ENCODE peak calls at places on chromosomes 16 and 17, in nine cellular contexts. One of them, this sample, is unnamed.

GRCh38 chr16:27430923-27431484 is 29.0 kb downstream of the IL21R start:
- DNase-seq in hypothalamus: no peak
- DNase-seq in colonic mucosa: peak; percentile 15
- DNase-seq in upper lobe of left lung: peak; percentile 8
- DNase-seq in GM13977: peak; percentile 52
- DNase-seq in stimulated activated CD4-positive, alpha-beta T cell treated with anti-CD3 and anti-CD28 coated beads, Interleukin-1b, Interleukin-23, amount 100 ng/mL, for 24 hours: no peak
- DNase-seq in NCI-H1105: no peak
- DNase-seq in choroid plexus epithelial cell: peak; percentile 69
- DNase-seq in Peyer's patch: no peak
- DNase-seq in this sample: no peak

GRCh38 chr16:69660166-69660565 is 66.2 kb downstream of the NQO1 start:
- DNase-seq in GM13977: no peak
- DNase-seq in hypothalamus: no peak
- DNase-seq in upper lobe of left lung: no peak
- DNase-seq in Peyer's patch: no peak
- DNase-seq in colonic mucosa: no peak
- DNase-seq in stimulated activated CD4-positive, alpha-beta T cell treated with anti-CD3 and anti-CD28 coated beads, Interleukin-1b, Interleukin-23, amount 100 ng/mL, for 24 hours: no peak
- DNase-seq in NCI-H1105: no peak
- DNase-seq in choroid plexus epithelial cell: no peak
- DNase-seq in this sample: no peak

GRCh38 chr17:10737168-10737622 is 7.4 kb upstream of the TMEM220 start:
- DNase-seq in upper lobe of left lung: peak; percentile 76
- DNase-seq in hypothalamus: peak; percentile 62
- DNase-seq in Peyer's patch: peak; percentile 83
- DNase-seq in colonic mucosa: peak; percentile 91
- DNase-seq in NCI-H1105: peak; percentile 46
- DNase-seq in GM13977: peak; percentile 38
- DNase-seq in choroid plexus epithelial cell: peak; percentile 76
- DNase-seq in stimulated activated CD4-positive, alpha-beta T cell treated with anti-CD3 and anti-CD28 coated beads, Interleukin-1b, Interleukin-23, amount 100 ng/mL, for 24 hours: no peak
- DNase-seq in this sample: peak; percentile 87

GRCh38 chr16:80583466-80583865 is 42.7 kb downstream of the DYNLRB2 start:
- DNase-seq in NCI-H1105: no peak
- DNase-seq in stimulated activated CD4-positive, alpha-beta T cell treated with anti-CD3 and anti-CD28 coated beads, Interleukin-1b, Interleukin-23, amount 100 ng/mL, for 24 hours: peak; percentile 23
- DNase-seq in upper lobe of left lung: no peak
- DNase-seq in colonic mucosa: no peak
- DNase-seq in choroid plexus epithelial cell: peak; percentile 43
- DNase-seq in Peyer's patch: no peak
- DNase-seq in GM13977: no peak
- DNase-seq in hypothalamus: no peak
- DNase-seq in this sample: no peak

GRCh38 chr17:42272576-42272975 is 3.6 kb downstream of the STAT5B start:
- DNase-seq in upper lobe of left lung: no peak
- DNase-seq in hypothalamus: no peak
- DNase-seq in GM13977: no peak
- DNase-seq in stimulated activated CD4-positive, alpha-beta T cell treated with anti-CD3 and anti-CD28 coated beads, Interleukin-1b, Interleukin-23, amount 100 ng/mL, for 24 hours: no peak
- DNase-seq in choroid plexus epithelial cell: no peak
- DNase-seq in colonic mucosa: no peak
- DNase-seq in NCI-H1105: no peak
- DNase-seq in Peyer's patch: no peak
- DNase-seq in this sample: no peak

GRCh38 chr17:64157669-64158180 is 27.8 kb upstream of the ERN1 start:
- DNase-seq in choroid plexus epithelial cell: no peak
- DNase-seq in NCI-H1105: no peak
- DNase-seq in GM13977: no peak
- DNase-seq in stimulated activated CD4-positive, alpha-beta T cell treated with anti-CD3 and anti-CD28 coated beads, Interleukin-1b, Interleukin-23, amount 100 ng/mL, for 24 hours: no peak
- DNase-seq in upper lobe of left lung: no peak
- DNase-seq in Peyer's patch: no peak
- DNase-seq in hypothalamus: no peak
- DNase-seq in colonic mucosa: no peak
- DNase-seq in this sample: no peak

GRCh38 chr16:10641953-10642949 is 52.5 kb downstream of the TEKT5 start:
- DNase-seq in stimulated activated CD4-positive, alpha-beta T cell treated with anti-CD3 and anti-CD28 coated beads, Interleukin-1b, Interleukin-23, amount 100 ng/mL, for 24 hours: no peak
- DNase-seq in colonic mucosa: no peak
- DNase-seq in GM13977: no peak
- DNase-seq in choroid plexus epithelial cell: no peak
- DNase-seq in hypothalamus: no peak
- DNase-seq in upper lobe of left lung: no peak
- DNase-seq in NCI-H1105: no peak
- DNase-seq in Peyer's patch: no peak
- DNase-seq in this sample: no peak

GRCh38 chr16:27625050-27625697 is 75.2 kb downstream of the KATNIP start:
- DNase-seq in NCI-H1105: no peak
- DNase-seq in Peyer's patch: peak; percentile 74
- DNase-seq in stimulated activated CD4-positive, alpha-beta T cell treated with anti-CD3 and anti-CD28 coated beads, Interleukin-1b, Interleukin-23, amount 100 ng/mL, for 24 hours: no peak
- DNase-seq in colonic mucosa: peak; percentile 41
- DNase-seq in upper lobe of left lung: no peak
- DNase-seq in choroid plexus epithelial cell: peak; percentile 57
- DNase-seq in GM13977: no peak
- DNase-seq in hypothalamus: no peak
- DNase-seq in this sample: peak; percentile 48

GRCh38 chr17:40461774-40462342 is 18.6 kb downstream of the IGFBP4 start:
- DNase-seq in GM13977: no peak
- DNase-seq in hypothalamus: no peak
- DNase-seq in choroid plexus epithelial cell: no peak
- DNase-seq in colonic mucosa: no peak
- DNase-seq in upper lobe of left lung: no peak
- DNase-seq in Peyer's patch: no peak
- DNase-seq in NCI-H1105: no peak
- DNase-seq in stimulated activated CD4-positive, alpha-beta T cell treated with anti-CD3 and anti-CD28 coated beads, Interleukin-1b, Interleukin-23, amount 100 ng/mL, for 24 hours: no peak
- DNase-seq in this sample: peak; percentile 17

GRCh38 chr17:79023886-79024771 is at the start of gene C1QTNF1:
- DNase-seq in choroid plexus epithelial cell: peak; percentile 65
- DNase-seq in Peyer's patch: peak; percentile 76
- DNase-seq in GM13977: peak; percentile 76
- DNase-seq in stimulated activated CD4-positive, alpha-beta T cell treated with anti-CD3 and anti-CD28 coated beads, Interleukin-1b, Interleukin-23, amount 100 ng/mL, for 24 hours: no peak
- DNase-seq in hypothalamus: no peak
- DNase-seq in upper lobe of left lung: peak; percentile 40
- DNase-seq in colonic mucosa: peak; percentile 73
- DNase-seq in NCI-H1105: no peak
- DNase-seq in this sample: peak; percentile 75

GRCh38 chr17:50052241-50052788 is 3.6 kb upstream of the ITGA3 start:
- DNase-seq in stimulated activated CD4-positive, alpha-beta T cell treated with anti-CD3 and anti-CD28 coated beads, Interleukin-1b, Interleukin-23, amount 100 ng/mL, for 24 hours: no peak
- DNase-seq in colonic mucosa: peak; percentile 47
- DNase-seq in NCI-H1105: peak; percentile 16
- DNase-seq in hypothalamus: no peak
- DNase-seq in choroid plexus epithelial cell: no peak
- DNase-seq in Peyer's patch: no peak
- DNase-seq in upper lobe of left lung: no peak
- DNase-seq in GM13977: no peak
- DNase-seq in this sample: no peak

GRCh38 chr16:54605536-54606066 is 319.0 kb upstream of the IRX3 start:
- DNase-seq in colonic mucosa: no peak
- DNase-seq in GM13977: no peak
- DNase-seq in upper lobe of left lung: no peak
- DNase-seq in hypothalamus: no peak
- DNase-seq in Peyer's patch: no peak
- DNase-seq in choroid plexus epithelial cell: no peak
- DNase-seq in NCI-H1105: no peak
- DNase-seq in stimulated activated CD4-positive, alpha-beta T cell treated with anti-CD3 and anti-CD28 coated beads, Interleukin-1b, Interleukin-23, amount 100 ng/mL, for 24 hours: no peak
- DNase-seq in this sample: no peak

GRCh38 chr17:82399601-82400101 is 18.5 kb upstream of the HEXD start:
- DNase-seq in upper lobe of left lung: no peak
- DNase-seq in stimulated activated CD4-positive, alpha-beta T cell treated with anti-CD3 and anti-CD28 coated beads, Interleukin-1b, Interleukin-23, amount 100 ng/mL, for 24 hours: no peak
- DNase-seq in colonic mucosa: no peak
- DNase-seq in hypothalamus: no peak
- DNase-seq in Peyer's patch: no peak
- DNase-seq in NCI-H1105: no peak
- DNase-seq in GM13977: no peak
- DNase-seq in choroid plexus epithelial cell: no peak
- DNase-seq in this sample: no peak

GRCh38 chr16:11452746-11453344 is 107.6 kb downstream of the RMI2 start:
- DNase-seq in colonic mucosa: no peak
- DNase-seq in Peyer's patch: no peak
- DNase-seq in hypothalamus: no peak
- DNase-seq in choroid plexus epithelial cell: no peak
- DNase-seq in stimulated activated CD4-positive, alpha-beta T cell treated with anti-CD3 and anti-CD28 coated beads, Interleukin-1b, Interleukin-23, amount 100 ng/mL, for 24 hours: no peak
- DNase-seq in GM13977: no peak
- DNase-seq in upper lobe of left lung: no peak
- DNase-seq in NCI-H1105: no peak
- DNase-seq in this sample: no peak

GRCh38 chr17:46870116-46870803 is 18.9 kb downstream of the WNT9B start:
- DNase-seq in colonic mucosa: peak; percentile 74
- DNase-seq in hypothalamus: no peak
- DNase-seq in upper lobe of left lung: no peak
- DNase-seq in choroid plexus epithelial cell: no peak
- DNase-seq in Peyer's patch: peak; percentile 73
- DNase-seq in NCI-H1105: no peak
- DNase-seq in GM13977: no peak
- DNase-seq in stimulated activated CD4-positive, alpha-beta T cell treated with anti-CD3 and anti-CD28 coated beads, Interleukin-1b, Interleukin-23, amount 100 ng/mL, for 24 hours: no peak
- DNase-seq in this sample: peak; percentile 52

GRCh38 chr17:77366558-77367245 is 225.9 kb downstream of the SEC14L1 start:
- DNase-seq in choroid plexus epithelial cell: peak; percentile 85
- DNase-seq in Peyer's patch: no peak
- DNase-seq in hypothalamus: no peak
- DNase-seq in upper lobe of left lung: no peak
- DNase-seq in GM13977: no peak
- DNase-seq in colonic mucosa: peak; percentile 66
- DNase-seq in NCI-H1105: no peak
- DNase-seq in stimulated activated CD4-positive, alpha-beta T cell treated with anti-CD3 and anti-CD28 coated beads, Interleukin-1b, Interleukin-23, amount 100 ng/mL, for 24 hours: no peak
- DNase-seq in this sample: peak; percentile 76

GRCh38 chr17:18141210-18141803 is 32.8 kb downstream of the MYO15A start:
- DNase-seq in Peyer's patch: no peak
- DNase-seq in GM13977: peak; percentile 81
- DNase-seq in choroid plexus epithelial cell: peak; percentile 72
- DNase-seq in upper lobe of left lung: no peak
- DNase-seq in hypothalamus: no peak
- DNase-seq in stimulated activated CD4-positive, alpha-beta T cell treated with anti-CD3 and anti-CD28 coated beads, Interleukin-1b, Interleukin-23, amount 100 ng/mL, for 24 hours: peak; percentile 13
- DNase-seq in colonic mucosa: peak; percentile 55
- DNase-seq in NCI-H1105: peak; percentile 68
- DNase-seq in this sample: peak; percentile 78

GRCh38 chr16:1929105-1929504 is 10.9 kb upstream of the HS3ST6 start:
- DNase-seq in choroid plexus epithelial cell: no peak
- DNase-seq in Peyer's patch: no peak
- DNase-seq in upper lobe of left lung: peak; percentile 46
- DNase-seq in stimulated activated CD4-positive, alpha-beta T cell treated with anti-CD3 and anti-CD28 coated beads, Interleukin-1b, Interleukin-23, amount 100 ng/mL, for 24 hours: no peak
- DNase-seq in colonic mucosa: peak; percentile 41
- DNase-seq in hypothalamus: no peak
- DNase-seq in NCI-H1105: peak; percentile 13
- DNase-seq in GM13977: no peak
- DNase-seq in this sample: no peak

GRCh38 chr17:17425591-17425990 is 51.2 kb upstream of the MED9 start:
- DNase-seq in upper lobe of left lung: no peak
- DNase-seq in choroid plexus epithelial cell: no peak
- DNase-seq in Peyer's patch: no peak
- DNase-seq in colonic mucosa: no peak
- DNase-seq in NCI-H1105: no peak
- DNase-seq in GM13977: no peak
- DNase-seq in hypothalamus: no peak
- DNase-seq in stimulated activated CD4-positive, alpha-beta T cell treated with anti-CD3 and anti-CD28 coated beads, Interleukin-1b, Interleukin-23, amount 100 ng/mL, for 24 hours: no peak
- DNase-seq in this sample: no peak

GRCh38 chr17:76497699-76497978 is 3.6 kb downstream of the RHBDF2 start:
- DNase-seq in choroid plexus epithelial cell: no peak
- DNase-seq in upper lobe of left lung: no peak
- DNase-seq in stimulated activated CD4-positive, alpha-beta T cell treated with anti-CD3 and anti-CD28 coated beads, Interleukin-1b, Interleukin-23, amount 100 ng/mL, for 24 hours: no peak
- DNase-seq in Peyer's patch: no peak
- DNase-seq in colonic mucosa: no peak
- DNase-seq in hypothalamus: no peak
- DNase-seq in GM13977: no peak
- DNase-seq in NCI-H1105: no peak
- DNase-seq in this sample: no peak

GRCh38 chr16:8511464-8511863 is 78.8 kb downstream of the TMEM114 start:
- DNase-seq in NCI-H1105: no peak
- DNase-seq in GM13977: no peak
- DNase-seq in choroid plexus epithelial cell: no peak
- DNase-seq in stimulated activated CD4-positive, alpha-beta T cell treated with anti-CD3 and anti-CD28 coated beads, Interleukin-1b, Interleukin-23, amount 100 ng/mL, for 24 hours: no peak
- DNase-seq in upper lobe of left lung: no peak
- DNase-seq in hypothalamus: no peak
- DNase-seq in Peyer's patch: no peak
- DNase-seq in colonic mucosa: no peak
- DNase-seq in this sample: no peak

GRCh38 chr17:50258647-50259483 is 15.4 kb upstream of the TMEM92 start:
- DNase-seq in hypothalamus: no peak
- DNase-seq in stimulated activated CD4-positive, alpha-beta T cell treated with anti-CD3 and anti-CD28 coated beads, Interleukin-1b, Interleukin-23, amount 100 ng/mL, for 24 hours: no peak
- DNase-seq in upper lobe of left lung: no peak
- DNase-seq in GM13977: no peak
- DNase-seq in choroid plexus epithelial cell: peak; percentile 28
- DNase-seq in Peyer's patch: no peak
- DNase-seq in colonic mucosa: no peak
- DNase-seq in NCI-H1105: no peak
- DNase-seq in this sample: peak; percentile 66

GRCh38 chr17:2655526-2655925 is 56.0 kb downstream of the CLUH start:
- DNase-seq in Peyer's patch: no peak
- DNase-seq in choroid plexus epithelial cell: no peak
- DNase-seq in NCI-H1105: no peak
- DNase-seq in upper lobe of left lung: no peak
- DNase-seq in hypothalamus: no peak
- DNase-seq in GM13977: no peak
- DNase-seq in colonic mucosa: no peak
- DNase-seq in stimulated activated CD4-positive, alpha-beta T cell treated with anti-CD3 and anti-CD28 coated beads, Interleukin-1b, Interleukin-23, amount 100 ng/mL, for 24 hours: no peak
- DNase-seq in this sample: no peak

GRCh38 chr17:64689106-64689505 is 27.0 kb upstream of the SMURF2 start:
- DNase-seq in upper lobe of left lung: no peak
- DNase-seq in colonic mucosa: no peak
- DNase-seq in choroid plexus epithelial cell: no peak
- DNase-seq in Peyer's patch: no peak
- DNase-seq in GM13977: no peak
- DNase-seq in NCI-H1105: no peak
- DNase-seq in hypothalamus: no peak
- DNase-seq in stimulated activated CD4-positive, alpha-beta T cell treated with anti-CD3 and anti-CD28 coated beads, Interleukin-1b, Interleukin-23, amount 100 ng/mL, for 24 hours: no peak
- DNase-seq in this sample: no peak

GRCh38 chr17:29753845-29754439 is 131.2 kb upstream of the CORO6 start:
- DNase-seq in hypothalamus: no peak
- DNase-seq in colonic mucosa: no peak
- DNase-seq in NCI-H1105: no peak
- DNase-seq in GM13977: no peak
- DNase-seq in Peyer's patch: no peak
- DNase-seq in choroid plexus epithelial cell: no peak
- DNase-seq in stimulated activated CD4-positive, alpha-beta T cell treated with anti-CD3 and anti-CD28 coated beads, Interleukin-1b, Interleukin-23, amount 100 ng/mL, for 24 hours: no peak
- DNase-seq in upper lobe of left lung: no peak
- DNase-seq in this sample: no peak

GRCh38 chr17:62950067-62950466 is 16.0 kb upstream of the TANC2 start:
- DNase-seq in NCI-H1105: no peak
- DNase-seq in stimulated activated CD4-positive, alpha-beta T cell treated with anti-CD3 and anti-CD28 coated beads, Interleukin-1b, Interleukin-23, amount 100 ng/mL, for 24 hours: no peak
- DNase-seq in hypothalamus: no peak
- DNase-seq in colonic mucosa: peak; percentile 92
- DNase-seq in upper lobe of left lung: peak; percentile 83
- DNase-seq in GM13977: no peak
- DNase-seq in choroid plexus epithelial cell: peak; percentile 69
- DNase-seq in Peyer's patch: no peak
- DNase-seq in this sample: peak; percentile 56

GRCh38 chr17:81684442-81684911 is 666 bp downstream of the HGS start:
- DNase-seq in upper lobe of left lung: no peak
- DNase-seq in GM13977: peak; percentile 29
- DNase-seq in stimulated activated CD4-positive, alpha-beta T cell treated with anti-CD3 and anti-CD28 coated beads, Interleukin-1b, Interleukin-23, amount 100 ng/mL, for 24 hours: no peak
- DNase-seq in Peyer's patch: no peak
- DNase-seq in NCI-H1105: no peak
- DNase-seq in hypothalamus: no peak
- DNase-seq in choroid plexus epithelial cell: no peak
- DNase-seq in colonic mucosa: no peak
- DNase-seq in this sample: no peak

GRCh38 chr16:1976951-1977874 is 4.1 kb downstream of the NOXO1 start:
- DNase-seq in NCI-H1105: no peak
- DNase-seq in choroid plexus epithelial cell: no peak
- DNase-seq in upper lobe of left lung: no peak
- DNase-seq in GM13977: no peak
- DNase-seq in colonic mucosa: no peak
- DNase-seq in hypothalamus: no peak
- DNase-seq in stimulated activated CD4-positive, alpha-beta T cell treated with anti-CD3 and anti-CD28 coated beads, Interleukin-1b, Interleukin-23, amount 100 ng/mL, for 24 hours: no peak
- DNase-seq in Peyer's patch: no peak
- DNase-seq in this sample: no peak

GRCh38 chr17:18187226-18187625 is 3.6 kb downstream of the ALKBH5 start:
- DNase-seq in GM13977: no peak
- DNase-seq in NCI-H1105: no peak
- DNase-seq in hypothalamus: peak; percentile 25
- DNase-seq in colonic mucosa: no peak
- DNase-seq in Peyer's patch: no peak
- DNase-seq in stimulated activated CD4-positive, alpha-beta T cell treated with anti-CD3 and anti-CD28 coated beads, Interleukin-1b, Interleukin-23, amount 100 ng/mL, for 24 hours: no peak
- DNase-seq in choroid plexus epithelial cell: no peak
- DNase-seq in upper lobe of left lung: no peak
- DNase-seq in this sample: no peak

GRCh38 chr16:75377971-75378386 is 55.3 kb downstream of the CFDP1 start:
- DNase-seq in colonic mucosa: no peak
- DNase-seq in hypothalamus: peak; percentile 22
- DNase-seq in upper lobe of left lung: peak; percentile 31
- DNase-seq in GM13977: no peak
- DNase-seq in Peyer's patch: no peak
- DNase-seq in stimulated activated CD4-positive, alpha-beta T cell treated with anti-CD3 and anti-CD28 coated beads, Interleukin-1b, Interleukin-23, amount 100 ng/mL, for 24 hours: no peak
- DNase-seq in choroid plexus epithelial cell: peak; percentile 100
- DNase-seq in NCI-H1105: no peak
- DNase-seq in this sample: peak; percentile 61

GRCh38 chr16:79597775-79598174 is 2.8 kb downstream of the MAF start:
- DNase-seq in GM13977: no peak
- DNase-seq in upper lobe of left lung: no peak
- DNase-seq in hypothalamus: no peak
- DNase-seq in stimulated activated CD4-positive, alpha-beta T cell treated with anti-CD3 and anti-CD28 coated beads, Interleukin-1b, Interleukin-23, amount 100 ng/mL, for 24 hours: no peak
- DNase-seq in colonic mucosa: no peak
- DNase-seq in NCI-H1105: no peak
- DNase-seq in choroid plexus epithelial cell: no peak
- DNase-seq in Peyer's patch: no peak
- DNase-seq in this sample: no peak

This sample was measured in hepatocyte.